ENCODE peak calls at places on chromosomes 6 and 20, in ten cellular contexts. One of them, this sample, is unnamed. For H3K36me3, the result is how much of the 10 kb centered on the place peaks cover.

GRCh38 chr20:39880890-39881289 is 808.1 kb downstream of the MAFB start:
- DNase-seq in GM23248: peak
- DNase-seq in osteoblast: no peak
- DNase-seq in endodermal cell: no peak
- DNase-seq in lower lobe of right lung: no peak
- DNase-seq in heart right ventricle: no peak
- DNase-seq in brain microvascular endothelial cell: no peak
- DNase-seq in adrenal gland: no peak
- DNase-seq in body of pancreas: no peak
- DNase-seq in cardiac muscle cell: no peak
- DNase-seq in this sample: peak

GRCh38 chr6:46932941-46933340 is 11.2 kb upstream of the ADGRF5 start:
- DNase-seq in GM23248: peak
- DNase-seq in osteoblast: no peak
- DNase-seq in endodermal cell: no peak
- DNase-seq in lower lobe of right lung: no peak
- DNase-seq in heart right ventricle: no peak
- DNase-seq in brain microvascular endothelial cell: no peak
- DNase-seq in adrenal gland: no peak
- DNase-seq in body of pancreas: no peak
- DNase-seq in cardiac muscle cell: no peak
- DNase-seq in this sample: no peak

GRCh38 chr6:129646617-129647016 is 63.4 kb downstream of the ARHGAP18 start:
- DNase-seq in GM23248: no peak
- DNase-seq in osteoblast: no peak
- DNase-seq in endodermal cell: no peak
- DNase-seq in lower lobe of right lung: no peak
- DNase-seq in heart right ventricle: no peak
- DNase-seq in brain microvascular endothelial cell: no peak
- DNase-seq in adrenal gland: no peak
- DNase-seq in body of pancreas: no peak
- DNase-seq in cardiac muscle cell: no peak
- DNase-seq in this sample: no peak

GRCh38 chr20:48908661-48909316 is 12.7 kb upstream of the ARFGEF2 start:
- DNase-seq in GM23248: no peak
- DNase-seq in osteoblast: no peak
- DNase-seq in endodermal cell: no peak
- DNase-seq in lower lobe of right lung: no peak
- DNase-seq in heart right ventricle: no peak
- DNase-seq in brain microvascular endothelial cell: no peak
- DNase-seq in adrenal gland: no peak
- DNase-seq in body of pancreas: no peak
- DNase-seq in cardiac muscle cell: no peak
- DNase-seq in this sample: no peak

GRCh38 chr6:11064836-11065235 is 20.7 kb upstream of the ELOVL2 start:
- DNase-seq in GM23248: peak
- DNase-seq in osteoblast: no peak
- DNase-seq in endodermal cell: no peak
- DNase-seq in lower lobe of right lung: no peak
- DNase-seq in heart right ventricle: no peak
- DNase-seq in brain microvascular endothelial cell: no peak
- DNase-seq in adrenal gland: no peak
- DNase-seq in body of pancreas: no peak
- DNase-seq in cardiac muscle cell: no peak
- DNase-seq in this sample: no peak

GRCh38 chr20:45157977-45158376 is 16.7 kb upstream of the PI3 start:
- DNase-seq in GM23248: peak
- DNase-seq in osteoblast: peak
- DNase-seq in endodermal cell: no peak
- DNase-seq in lower lobe of right lung: no peak
- DNase-seq in heart right ventricle: no peak
- DNase-seq in brain microvascular endothelial cell: peak
- DNase-seq in adrenal gland: no peak
- DNase-seq in body of pancreas: no peak
- DNase-seq in cardiac muscle cell: no peak
- DNase-seq in this sample: peak

GRCh38 chr6:90364846-90365401 is 68.3 kb upstream of the BACH2 start:
- DNase-seq in GM23248: no peak
- DNase-seq in osteoblast: no peak
- DNase-seq in endodermal cell: no peak
- DNase-seq in lower lobe of right lung: no peak
- DNase-seq in heart right ventricle: no peak
- DNase-seq in brain microvascular endothelial cell: no peak
- DNase-seq in adrenal gland: no peak
- DNase-seq in body of pancreas: no peak
- DNase-seq in cardiac muscle cell: no peak
- DNase-seq in this sample: no peak

GRCh38 chr6:28648035-28648877 is 122.6 kb downstream of the GPX5 start:
- DNase-seq in GM23248: peak
- DNase-seq in osteoblast: no peak
- DNase-seq in endodermal cell: peak
- DNase-seq in lower lobe of right lung: no peak
- DNase-seq in heart right ventricle: no peak
- DNase-seq in brain microvascular endothelial cell: peak
- DNase-seq in adrenal gland: peak
- DNase-seq in body of pancreas: peak
- DNase-seq in cardiac muscle cell: peak
- DNase-seq in this sample: peak

GRCh38 chr6:127266892-127267741 is 453 bp downstream of the RNF146 start:
- DNase-seq in GM23248: peak
- DNase-seq in osteoblast: peak
- DNase-seq in endodermal cell: peak
- DNase-seq in lower lobe of right lung: peak
- DNase-seq in heart right ventricle: peak
- DNase-seq in brain microvascular endothelial cell: peak
- DNase-seq in adrenal gland: peak
- DNase-seq in body of pancreas: peak
- DNase-seq in cardiac muscle cell: peak
- DNase-seq in this sample: peak

GRCh38 chr6:4997862-4998261 is 6.0 kb downstream of the RPP40 start:
- DNase-seq in GM23248: no peak
- DNase-seq in osteoblast: no peak
- DNase-seq in endodermal cell: no peak
- DNase-seq in lower lobe of right lung: no peak
- DNase-seq in heart right ventricle: no peak
- DNase-seq in brain microvascular endothelial cell: no peak
- DNase-seq in adrenal gland: no peak
- DNase-seq in body of pancreas: no peak
- DNase-seq in cardiac muscle cell: no peak
- DNase-seq in this sample: no peak

GRCh38 chr20:3203315-3204123 is 963 bp downstream of the DDRGK1 start:
- DNase-seq in GM23248: peak
- DNase-seq in osteoblast: peak
- DNase-seq in endodermal cell: peak
- DNase-seq in lower lobe of right lung: no peak
- DNase-seq in heart right ventricle: no peak
- DNase-seq in brain microvascular endothelial cell: no peak
- DNase-seq in adrenal gland: peak
- DNase-seq in body of pancreas: peak
- DNase-seq in cardiac muscle cell: peak
- DNase-seq in this sample: peak

GRCh38 chr6:113564401-113565161 is 292.6 kb upstream of the MARCKS start:
- DNase-seq in GM23248: peak
- DNase-seq in osteoblast: peak
- DNase-seq in endodermal cell: peak
- DNase-seq in lower lobe of right lung: peak
- DNase-seq in heart right ventricle: peak
- DNase-seq in brain microvascular endothelial cell: peak
- DNase-seq in adrenal gland: peak
- DNase-seq in body of pancreas: peak
- DNase-seq in cardiac muscle cell: peak
- DNase-seq in this sample: peak

GRCh38 chr20:49275634-49276033 is 2.2 kb downstream of the ZNFX1 start:
- DNase-seq in GM23248: peak
- DNase-seq in osteoblast: no peak
- DNase-seq in endodermal cell: no peak
- DNase-seq in lower lobe of right lung: no peak
- DNase-seq in heart right ventricle: no peak
- DNase-seq in brain microvascular endothelial cell: no peak
- DNase-seq in adrenal gland: no peak
- DNase-seq in body of pancreas: no peak
- DNase-seq in cardiac muscle cell: no peak
- DNase-seq in this sample: no peak

GRCh38 chr6:157551041-157551832 is 170.2 kb downstream of the ZDHHC14 start:
- DNase-seq in GM23248: no peak
- DNase-seq in osteoblast: no peak
- DNase-seq in endodermal cell: peak
- DNase-seq in lower lobe of right lung: no peak
- DNase-seq in heart right ventricle: no peak
- DNase-seq in brain microvascular endothelial cell: no peak
- DNase-seq in adrenal gland: no peak
- DNase-seq in body of pancreas: no peak
- DNase-seq in cardiac muscle cell: no peak
- DNase-seq in this sample: no peak

GRCh38 chr6:166282394-166283032 is 25.7 kb downstream of the PRR18 start:
- DNase-seq in GM23248: no peak
- DNase-seq in osteoblast: no peak
- DNase-seq in endodermal cell: no peak
- DNase-seq in lower lobe of right lung: no peak
- DNase-seq in heart right ventricle: no peak
- DNase-seq in brain microvascular endothelial cell: no peak
- DNase-seq in adrenal gland: no peak
- DNase-seq in body of pancreas: peak
- DNase-seq in cardiac muscle cell: no peak
- DNase-seq in this sample: peak

GRCh38 chr6:16854986-16855385 is 93.7 kb upstream of the ATXN1 start:
- DNase-seq in GM23248: peak
- DNase-seq in osteoblast: no peak
- DNase-seq in endodermal cell: no peak
- DNase-seq in lower lobe of right lung: no peak
- DNase-seq in heart right ventricle: no peak
- DNase-seq in brain microvascular endothelial cell: no peak
- DNase-seq in adrenal gland: no peak
- DNase-seq in body of pancreas: no peak
- DNase-seq in cardiac muscle cell: no peak
- DNase-seq in this sample: no peak

DNA sequence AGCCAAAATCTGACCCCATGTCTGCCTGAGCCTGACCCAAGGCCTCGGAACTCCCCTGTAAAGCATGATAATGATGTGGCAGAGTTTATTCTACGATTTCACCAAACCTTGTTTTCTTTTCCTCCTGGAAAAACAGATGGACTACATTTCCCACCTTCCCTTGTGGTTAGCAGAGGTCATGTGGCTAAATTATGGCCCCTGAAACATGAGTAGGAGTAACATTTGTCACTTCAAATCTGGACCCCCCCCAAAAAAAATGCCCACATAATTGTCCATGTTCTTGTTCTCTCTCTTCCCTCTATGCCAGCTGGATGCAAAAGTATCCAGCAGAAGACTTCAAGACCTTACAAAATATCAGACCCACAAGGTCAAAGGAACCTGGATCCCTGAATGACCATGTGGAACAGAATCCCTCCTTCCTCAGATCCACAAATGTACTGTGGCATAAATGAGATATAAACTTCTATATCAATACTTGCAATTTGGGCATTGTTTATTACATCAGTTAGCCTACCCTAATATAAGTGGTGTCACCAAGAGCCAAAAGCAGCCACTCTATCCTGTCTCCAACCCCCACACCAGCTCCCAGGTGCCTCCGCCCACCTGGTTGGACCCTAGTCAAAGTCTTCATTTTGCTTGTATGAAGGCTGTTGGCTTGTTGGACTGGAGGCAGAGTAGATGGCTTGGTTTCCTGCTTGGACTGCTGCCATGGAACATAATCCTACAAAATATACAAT is 1.4 kb downstream of the C20orf96 start:
- DNase-seq in GM23248: no peak
- DNase-seq in osteoblast: no peak
- DNase-seq in endodermal cell: no peak
- DNase-seq in lower lobe of right lung: no peak
- DNase-seq in heart right ventricle: no peak
- DNase-seq in brain microvascular endothelial cell: no peak
- DNase-seq in adrenal gland: no peak
- DNase-seq in body of pancreas: no peak
- DNase-seq in cardiac muscle cell: no peak
- DNase-seq in this sample: peak
- H3K4me3 ChIP-seq in GM23248: peak
- H3K4me3 ChIP-seq in osteoblast: peak
- H3K4me3 ChIP-seq in endodermal cell: peak
- H3K4me3 ChIP-seq in lower lobe of right lung: peak
- H3K4me3 ChIP-seq in heart right ventricle: peak
- H3K4me3 ChIP-seq in brain microvascular endothelial cell: peak
- H3K4me3 ChIP-seq in adrenal gland: no peak
- H3K4me3 ChIP-seq in body of pancreas: no peak
- H3K4me3 ChIP-seq in cardiac muscle cell: peak
- H3K4me3 ChIP-seq in this sample: no peak

GRCh38 chr6:144835322-144835721 is 550.2 kb downstream of the UTRN start:
- DNase-seq in GM23248: no peak
- DNase-seq in osteoblast: no peak
- DNase-seq in endodermal cell: no peak
- DNase-seq in lower lobe of right lung: no peak
- DNase-seq in heart right ventricle: no peak
- DNase-seq in brain microvascular endothelial cell: no peak
- DNase-seq in adrenal gland: no peak
- DNase-seq in body of pancreas: no peak
- DNase-seq in cardiac muscle cell: no peak
- DNase-seq in this sample: no peak
- H3K36me3 ChIP-seq in GM23248: under half
- H3K36me3 ChIP-seq in osteoblast: under half
- H3K36me3 ChIP-seq in endodermal cell: half or more
- H3K36me3 ChIP-seq in lower lobe of right lung: half or more
- H3K36me3 ChIP-seq in heart right ventricle: half or more
- H3K36me3 ChIP-seq in brain microvascular endothelial cell: under half
- H3K36me3 ChIP-seq in adrenal gland: under half
- H3K36me3 ChIP-seq in body of pancreas: under half
- H3K36me3 ChIP-seq in cardiac muscle cell: under half
- H3K36me3 ChIP-seq in this sample: under half

GRCh38 chr6:108156938-108157233 is 8.9 kb upstream of the NR2E1 start:
- DNase-seq in GM23248: no peak
- DNase-seq in osteoblast: peak
- DNase-seq in endodermal cell: no peak
- DNase-seq in lower lobe of right lung: no peak
- DNase-seq in heart right ventricle: no peak
- DNase-seq in brain microvascular endothelial cell: no peak
- DNase-seq in adrenal gland: no peak
- DNase-seq in body of pancreas: no peak
- DNase-seq in cardiac muscle cell: no peak
- DNase-seq in this sample: no peak
- H3K4me3 ChIP-seq in GM23248: no peak
- H3K4me3 ChIP-seq in osteoblast: peak
- H3K4me3 ChIP-seq in endodermal cell: peak
- H3K4me3 ChIP-seq in lower lobe of right lung: no peak
- H3K4me3 ChIP-seq in heart right ventricle: no peak
- H3K4me3 ChIP-seq in brain microvascular endothelial cell: no peak
- H3K4me3 ChIP-seq in adrenal gland: no peak
- H3K4me3 ChIP-seq in body of pancreas: no peak
- H3K4me3 ChIP-seq in cardiac muscle cell: no peak
- H3K4me3 ChIP-seq in this sample: no peak

DNA sequence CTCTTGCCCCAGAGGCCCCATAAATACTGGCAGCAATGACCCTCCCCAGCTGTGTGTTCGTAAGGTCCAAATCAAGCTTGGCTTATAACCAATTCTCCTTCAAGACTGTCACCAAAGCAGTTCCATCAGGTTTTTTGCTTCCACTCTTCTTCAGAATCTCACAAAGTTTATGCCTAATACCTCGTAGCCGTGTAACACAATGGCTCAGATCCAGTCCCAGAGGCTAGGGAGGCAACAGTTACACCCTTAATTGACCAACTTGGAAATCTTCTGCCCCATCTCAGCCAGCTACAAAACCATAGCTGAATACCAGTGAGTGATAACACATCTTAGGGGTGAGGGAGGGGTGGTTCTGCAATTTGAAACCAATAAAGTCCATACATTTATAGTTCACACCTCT is 120.5 kb downstream of the HIVEP2 start:
- DNase-seq in GM23248: peak
- DNase-seq in osteoblast: no peak
- DNase-seq in endodermal cell: no peak
- DNase-seq in lower lobe of right lung: no peak
- DNase-seq in heart right ventricle: no peak
- DNase-seq in brain microvascular endothelial cell: no peak
- DNase-seq in adrenal gland: no peak
- DNase-seq in body of pancreas: no peak
- DNase-seq in cardiac muscle cell: no peak
- DNase-seq in this sample: no peak
- H3K36me3 ChIP-seq in GM23248: under half
- H3K36me3 ChIP-seq in osteoblast: under half
- H3K36me3 ChIP-seq in endodermal cell: under half
- H3K36me3 ChIP-seq in lower lobe of right lung: under half
- H3K36me3 ChIP-seq in heart right ventricle: under half
- H3K36me3 ChIP-seq in brain microvascular endothelial cell: under half
- H3K36me3 ChIP-seq in adrenal gland: under half
- H3K36me3 ChIP-seq in body of pancreas: under half
- H3K36me3 ChIP-seq in cardiac muscle cell: under half
- H3K36me3 ChIP-seq in this sample: under half

This sample was measured in small intestine.